ENCODE peak calls at places on chromosomes 12 and 14, in five cellular contexts. P, V, M, X and N are unnamed samples.
A peak's percentile ranks its signal among the peaks of the same experiment; 100 is the strongest.

GRCh38 chr14:80926706-80927384 is 14.7 kb downstream of the CEP128 start:
- DNase-seq in M (no peak), X (no peak), P (no peak), V (no peak), N (no peak)

GRCh38 chr12:89373772-89374572 is 21.7 kb upstream of the DUSP6 start:
- DNase-seq in V (no peak), P (no peak), M (no peak), X (peak; percentile 81), N (no peak)

GRCh38 chr12:6093764-6094163 is 30.7 kb downstream of the VWF start:
- DNase-seq in M (no peak), P (no peak), X (no peak), V (no peak), N (no peak)

GRCh38 chr14:42079911-42080310 is 473.2 kb downstream of the LRFN5 start:
- DNase-seq in V (no peak), P (no peak), X (no peak), M (no peak), N (no peak)

GRCh38 chr14:67167420-67168109 is 21.7 kb upstream of the GARIN2 start:
- DNase-seq in P (no peak), M (no peak), X (no peak), V (no peak), N (no peak)

GRCh38 chr14:31505411-31505810 is 17.6 kb upstream of the GPR33 start:
- DNase-seq in P (no peak), X (no peak), M (no peak), V (no peak), N (no peak)

GRCh38 chr12:65977384-65977783 is 153.1 kb downstream of the HMGA2 start:
- DNase-seq in X (no peak), M (no peak), V (no peak), P (no peak), N (no peak)

GRCh38 chr12:92764820-92765219 is 62.0 kb downstream of the PLEKHG7 start:
- DNase-seq in P (no peak), V (no peak), X (no peak), M (no peak), N (no peak)

GRCh38 chr12:128205145-128205544 is 61.8 kb upstream of the TMEM132C start:
- DNase-seq in X (no peak), V (no peak), P (no peak), M (no peak), N (no peak)

GRCh38 chr12:79187032-79187431 is 322.5 kb downstream of the SYT1 start:
- DNase-seq in P (no peak), X (no peak), M (no peak), V (no peak), N (no peak)

GRCh38 chr14:54202288-54202687 is 194.5 kb upstream of the CDKN3 start:
- DNase-seq in V (no peak), P (no peak), M (no peak), X (no peak), N (no peak)

GRCh38 chr14:96253140-96253539 is 2.9 kb upstream of the BDKRB1 start:
- DNase-seq in P (no peak), X (peak; percentile 68), V (no peak), M (no peak), N (no peak)

GRCh38 chr14:104687601-104688504 is 1.6 kb upstream of the INF2 start:
- DNase-seq in P (peak; percentile 87), X (peak; percentile 86), V (peak; percentile 63), M (peak; percentile 62), N (no peak)

GRCh38 chr12:42482086-42482819 is 107.3 kb downstream of the PRICKLE1 start:
- DNase-seq in M (no peak), P (peak; percentile 49), X (peak; percentile 50), V (peak; percentile 57), N (no peak)

GRCh38 chr12:122669397-122670070 is 33.6 kb downstream of the HCAR2 start:
- DNase-seq in V (no peak), P (no peak), X (no peak), M (no peak), N (no peak)

GRCh38 chr14:69354383-69355154 is 43.5 kb downstream of the ERH start:
- DNase-seq in X (peak; percentile 64), M (no peak), V (no peak), P (no peak), N (no peak)

GRCh38 chr14:30129795-30130194 is 202.1 kb upstream of the PRKD1 start:
- DNase-seq in X (no peak), P (no peak), V (no peak), M (no peak), N (no peak)

GRCh38 chr14:68794130-68794855 is 1.4 kb upstream of the ZFP36L1 start:
- DNase-seq in M (no peak), X (peak; percentile 86), V (peak; percentile 92), P (peak; percentile 92), N (peak; percentile 86)

GRCh38 chr14:52429451-52429850 is 115.3 kb downstream of the PTGER2 start:
- DNase-seq in P (no peak), M (no peak), V (no peak), X (no peak), N (no peak)

GRCh38 chr14:53509227-53509822 is 356.2 kb upstream of the DDHD1 start:
- DNase-seq in P (peak; percentile 64), X (peak; percentile 77), M (no peak), V (peak; percentile 77), N (no peak)

GRCh38 chr14:36654185-36655053 is 7.2 kb upstream of the PAX9 start:
- DNase-seq in X (no peak), M (no peak), V (no peak), P (no peak), N (no peak)

GRCh38 chr14:68856572-68856971 is 63.7 kb upstream of the ZFP36L1 start:
- DNase-seq in P (no peak), V (no peak), M (no peak), X (no peak), N (no peak)

GRCh38 chr12:69708649-69709048 is 9.5 kb upstream of the BEST3 start:
- DNase-seq in X (no peak), V (no peak), P (no peak), M (no peak), N (no peak)
- TF ChIP-seq CTCF in X (no peak), V (no peak), P (no peak), M (peak; percentile 50), N (no peak)

GRCh38 chr12:54036620-54037359 is 3.9 kb downstream of the HOXC5 start:
- DNase-seq in V (no peak), P (peak; percentile 44), X (peak; percentile 71), M (no peak), N (no peak)
- TF ChIP-seq CTCF in V (no peak), P (peak; percentile 12), X (peak; percentile 34), M (no peak), N (no peak)

GRCh38 chr14:77128414-77128891 is 13.1 kb downstream of the ZDHHC22 start:
- DNase-seq in M (peak; percentile 98), V (no peak), P (no peak), X (peak; percentile 79), N (no peak)

GRCh38 chr14:77131206-77131605 is 10.4 kb downstream of the ZDHHC22 start:
- DNase-seq in M (no peak), P (no peak), V (no peak), X (no peak), N (no peak)

GRCh38 chr14:77133718-77134338 is 7.8 kb downstream of the ZDHHC22 start:
- DNase-seq in V (no peak), P (peak; percentile 44), X (peak; percentile 60), M (no peak), N (no peak)

GRCh38 chr14:77130386-77130785 is 11.2 kb downstream of the ZDHHC22 start:
- DNase-seq in P (no peak), X (no peak), M (no peak), V (no peak), N (no peak)

DNA sequence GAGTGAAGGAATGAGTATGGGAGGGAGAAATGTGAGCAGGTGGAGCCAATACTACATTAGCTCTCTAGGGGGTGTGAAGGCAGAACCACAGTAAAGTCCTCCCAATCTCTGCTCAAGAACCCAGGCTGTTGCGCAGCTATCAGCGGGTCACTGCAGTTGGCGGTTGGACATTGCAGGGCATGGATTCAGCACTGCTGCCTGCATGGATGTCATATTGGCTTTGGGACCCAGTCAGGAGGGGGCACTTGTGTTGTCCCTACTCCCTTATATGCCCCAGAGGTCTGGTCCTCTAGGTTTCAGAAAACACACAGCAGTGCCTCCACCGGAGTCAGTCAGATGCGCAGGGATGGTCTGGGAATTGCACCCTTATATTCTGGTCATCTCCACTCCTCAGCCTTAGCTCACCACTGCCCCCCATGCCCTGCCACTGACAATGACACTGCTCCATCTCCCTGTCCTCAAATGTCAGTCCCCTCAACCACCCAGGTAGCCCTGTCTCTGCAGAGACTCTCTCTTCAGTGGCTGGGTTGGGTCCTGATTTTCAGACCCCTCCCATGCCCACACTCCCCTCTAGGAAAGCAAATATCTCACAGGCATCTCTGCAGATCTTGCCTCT is 9.6 kb downstream of the ZDHHC22 start:
- DNase-seq in P (no peak), V (no peak), X (no peak), M (no peak), N (no peak)
- TF ChIP-seq CTCF in P (no peak), V (no peak), X (no peak), M (peak; percentile 40), N (no peak)

GRCh38 chr12:119642986-119643385 is 24.9 kb upstream of the PRKAB1 start:
- DNase-seq in V (no peak), P (no peak), X (no peak), M (no peak), N (no peak)
- TF ChIP-seq CTCF in V (no peak), P (peak; percentile 21), X (peak; percentile 11), M (peak; percentile 65), N (peak; percentile 67)

GRCh38 chr14:61705017-61705416 is 9.7 kb downstream of the HIF1A start:
- DNase-seq in X (no peak), V (no peak), M (no peak), P (no peak), N (no peak)

GRCh38 chr14:61701946-61702345 is 6.6 kb downstream of the HIF1A start:
- DNase-seq in P (no peak), V (no peak), X (no peak), M (no peak), N (no peak)

GRCh38 chr14:61706096-61706690 is 10.9 kb downstream of the HIF1A start:
- DNase-seq in V (no peak), P (no peak), M (no peak), X (no peak), N (no peak)

GRCh38 chr14:61703342-61704129 is 8.2 kb downstream of the HIF1A start:
- DNase-seq in V (no peak), X (no peak), P (no peak), M (no peak), N (no peak)

GRCh38 chr14:61704554-61704953 is 9.2 kb downstream of the HIF1A start:
- DNase-seq in M (no peak), P (no peak), X (no peak), V (no peak), N (no peak)
- TF ChIP-seq CTCF in M (no peak), P (no peak), X (no peak), V (no peak), N (no peak)

GRCh38 chr12:19223695-19224094 is 94.2 kb downstream of the PLEKHA5 start:
- DNase-seq in M (no peak), X (no peak), P (no peak), V (no peak), N (no peak)

GRCh38 chr12:19222566-19222965 is 93.0 kb downstream of the PLEKHA5 start:
- DNase-seq in V (no peak), P (no peak), M (no peak), X (no peak), N (no peak)

GRCh38 chr12:19220861-19221466 is 91.4 kb downstream of the PLEKHA5 start:
- DNase-seq in P (no peak), X (peak; percentile 89), V (no peak), M (no peak), N (no peak)

GRCh38 chr12:19224746-19225145 is 95.2 kb downstream of the PLEKHA5 start:
- DNase-seq in P (no peak), X (no peak), M (no peak), V (no peak), N (no peak)

GRCh38 chr12:19223018-19223417 is 93.5 kb downstream of the PLEKHA5 start:
- DNase-seq in V (no peak), X (no peak), P (no peak), M (peak; percentile 1), N (no peak)
- TF ChIP-seq CTCF in V (peak; percentile 6), X (peak; percentile 29), P (no peak), M (peak; percentile 56), N (peak; percentile 38)